ENCODE peak calls at places on chromosomes 1 and 21, in four cellular contexts. F, V, M and Z are unnamed samples.

GRCh38 chr1:200311256-200311655 is 98.6 kb downstream of the ZNF281 start:
- DNase-seq in M (peak), V (no peak), F (no peak), Z (no peak)

GRCh38 chr1:228459091-228459993 is 27.8 kb upstream of the RNF187 start:
- DNase-seq in V (peak), M (peak), F (peak), Z (peak)

GRCh38 chr1:115630342-115630741 is 11.4 kb upstream of the VANGL1 start:
- DNase-seq in V (no peak), M (no peak), F (peak), Z (no peak)

GRCh38 chr1:59427784-59428183 is 130.9 kb downstream of the FGGY start:
- DNase-seq in F (no peak), M (no peak), V (no peak), Z (no peak)

GRCh38 chr1:108038837-108039236 is 73.9 kb upstream of the VAV3 start:
- DNase-seq in F (no peak), M (no peak), V (no peak), Z (no peak)

GRCh38 chr21:40680311-40680710 is 166.6 kb downstream of the DSCAM start:
- DNase-seq in V (no peak), F (no peak), M (no peak), Z (no peak)

GRCh38 chr1:200784576-200784975 is 45.9 kb downstream of the CAMSAP2 start:
- DNase-seq in V (no peak), F (no peak), M (peak), Z (no peak)

GRCh38 chr1:158145173-158145719 is 35.4 kb upstream of the CD1D start:
- DNase-seq in M (peak), V (no peak), F (no peak), Z (no peak)

GRCh38 chr1:202084791-202085681 is 37.7 kb upstream of the GPR37L1 start:
- DNase-seq in F (peak), M (no peak), V (no peak), Z (peak)

GRCh38 chr1:24865168-24865567 is 64.9 kb downstream of the RUNX3 start:
- DNase-seq in F (no peak), M (no peak), V (no peak), Z (no peak)

GRCh38 chr1:64973061-64973647 is 6.8 kb upstream of the JAK1 start:
- DNase-seq in F (no peak), M (no peak), V (no peak), Z (no peak)

GRCh38 chr21:45940621-45941337 is 40.8 kb upstream of the COL6A1 start:
- DNase-seq in F (no peak), M (no peak), V (no peak), Z (no peak)

DNA sequence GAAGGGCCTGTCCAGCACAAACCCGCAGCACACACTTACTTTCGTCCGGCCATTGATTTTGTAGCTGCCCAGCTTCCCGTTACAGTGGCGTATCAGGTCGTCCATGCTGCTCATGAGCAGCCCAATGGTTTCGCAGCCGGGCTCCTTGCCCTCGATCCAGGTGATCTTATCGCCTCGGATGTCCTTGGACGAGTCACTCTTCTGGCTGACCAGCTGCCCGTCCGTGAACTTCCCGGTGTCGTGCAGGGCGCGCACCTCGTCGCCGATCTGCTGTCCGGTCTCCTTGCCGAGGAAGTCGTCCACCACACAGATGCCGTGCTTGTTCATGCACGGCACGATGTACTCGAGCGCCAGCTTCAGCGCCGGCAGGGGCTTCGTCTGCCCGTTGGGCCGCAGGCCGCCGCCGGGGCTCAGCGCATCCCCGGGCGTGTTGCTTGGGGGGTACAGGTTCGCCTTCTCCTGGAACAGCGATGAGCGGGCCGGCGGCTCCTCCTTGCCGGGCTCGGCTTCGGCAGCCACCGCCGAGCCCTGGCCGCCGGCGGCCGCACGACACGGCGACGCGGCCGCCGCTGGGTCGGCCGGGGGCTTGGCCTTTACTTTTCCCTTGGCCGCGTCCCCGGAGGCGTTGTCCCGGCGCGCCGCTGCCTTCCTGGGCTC is 1.0 kb downstream of the EGLN1 start:
- DNase-seq in F (no peak), M (peak), V (no peak), Z (peak)
- TF ChIP-seq MAZ in F (no peak), M (no peak), V (no peak), Z (no peak)

GRCh38 chr1:43796111-43796581 is 88.8 kb downstream of the ST3GAL3 start:
- DNase-seq in M (peak), F (no peak), V (no peak), Z (no peak)
- TF ChIP-seq MAZ in M (no peak), F (no peak), V (no peak), Z (no peak)

GRCh38 chr1:100627018-100627716 is 89.2 kb downstream of the GPR88 start:
- DNase-seq in V (no peak), F (no peak), M (peak), Z (no peak)
- TF ChIP-seq MAZ in V (no peak), F (no peak), M (no peak), Z (no peak)

DNA sequence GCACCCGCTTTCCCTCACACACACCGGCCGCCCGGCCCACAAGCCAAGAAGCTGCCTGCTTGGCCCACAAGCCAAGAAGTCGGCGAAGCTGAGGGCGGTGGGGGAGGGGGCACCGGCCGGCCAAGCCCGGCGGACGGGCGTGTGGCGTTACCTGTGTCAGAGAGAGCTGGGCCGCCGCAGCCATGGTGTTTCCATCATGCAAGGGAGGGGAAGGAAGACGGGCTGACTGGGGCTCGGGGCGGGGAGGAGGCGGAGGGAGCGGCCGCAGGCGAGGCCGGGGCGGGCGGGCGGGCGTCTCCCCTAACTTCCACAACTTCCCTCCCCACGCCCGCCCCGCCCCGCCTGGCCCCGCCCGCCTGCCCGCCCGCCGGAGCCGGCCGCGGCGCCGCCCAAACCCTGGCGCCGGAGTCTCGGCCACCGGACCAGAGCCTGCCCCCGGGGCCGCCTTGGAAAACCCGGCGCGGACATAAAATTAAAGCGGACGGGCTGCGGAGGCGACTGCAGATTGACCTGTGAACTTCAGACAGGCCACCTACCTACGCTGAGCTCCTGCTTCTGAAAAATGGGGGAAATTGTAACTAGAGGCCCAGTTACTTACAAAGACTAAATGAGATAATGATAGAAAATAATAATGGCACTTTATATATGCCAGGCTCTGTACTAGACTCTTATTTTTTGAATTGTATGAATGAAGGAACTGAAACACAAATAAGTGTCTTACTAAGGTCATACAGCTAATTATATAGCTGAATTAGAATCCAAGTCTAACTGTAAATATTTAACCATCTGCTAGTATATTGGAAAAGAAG is at the start of gene EPS15:
- DNase-seq in F (peak), M (peak), V (peak), Z (peak)
- TF ChIP-seq MAZ in F (peak), M (peak), V (peak), Z (peak)

DNA sequence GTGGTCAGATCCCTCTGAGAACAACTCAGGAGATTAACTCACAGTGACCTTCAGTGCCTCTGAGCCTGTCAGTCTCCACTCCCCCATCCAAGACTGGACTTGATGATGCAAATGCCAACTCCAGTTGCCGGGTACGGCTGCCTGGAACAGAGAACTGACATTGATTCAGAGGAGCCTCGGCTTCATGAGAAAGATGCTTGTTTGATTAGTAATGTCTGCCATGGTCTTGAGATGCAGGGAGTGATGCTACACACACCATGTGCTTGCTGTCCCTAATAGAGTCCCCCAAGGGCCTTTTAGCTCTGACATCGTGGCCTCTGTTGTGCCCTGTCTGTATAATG is 51.8 kb upstream of the LRP8 start:
- DNase-seq in M (no peak), F (no peak), V (no peak), Z (no peak)
- TF ChIP-seq MAZ in M (no peak), F (no peak), V (no peak), Z (no peak)

DNA sequence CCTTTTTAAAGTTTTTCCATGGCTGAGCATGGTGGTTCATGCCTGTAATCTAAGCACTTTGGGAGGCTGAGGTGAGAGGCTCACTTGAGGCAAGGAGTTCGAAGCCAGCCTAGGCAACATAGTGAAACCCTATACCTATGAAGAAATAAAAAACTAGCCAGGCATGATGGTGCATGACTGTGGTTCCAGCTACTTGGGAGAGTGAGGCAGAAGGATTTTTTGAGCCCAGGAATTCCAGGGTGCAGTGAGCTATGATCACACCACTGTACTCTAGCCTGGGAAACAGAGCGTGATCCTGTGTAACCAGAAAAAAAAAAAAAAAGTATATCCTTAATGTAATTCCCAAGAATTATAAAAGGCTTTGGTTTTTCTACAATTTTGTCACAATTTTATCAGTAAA is 17.4 kb downstream of the DEPDC1 start:
- DNase-seq in V (no peak), F (no peak), M (no peak), Z (no peak)
- TF ChIP-seq MAZ in V (no peak), F (no peak), M (no peak), Z (no peak)

GRCh38 chr1:28246427-28246832 is 10.5 kb downstream of the ATP5IF1 start:
- DNase-seq in V (no peak), M (peak), F (peak), Z (no peak)
- TF ChIP-seq MAZ in V (no peak), M (no peak), F (no peak), Z (no peak)